ENCODE peak calls at places on chromosomes 6 and 20, in ten cellular contexts. I is sigmoid colon, X is uterus, W is heart left ventricle, P is gastrocnemius medialis, A is HepG2, V is stomach, F is A549, L is body of pancreas, O is IMR-90. D is an unnamed sample.

GRCh38 chr6:70314240-70314639 is 11.4 kb upstream of the COL9A1 start:
- DNase-seq in X (peak; percentile 16), W (no peak), V (no peak), F (no peak), O (no peak), L (no peak), A (no peak), P (no peak), I (no peak), D (peak; percentile 19)

GRCh38 chr20:62131560-62132320 is 9.5 kb downstream of the LSM14B start:
- DNase-seq in W (no peak), P (no peak), L (no peak), O (no peak), V (no peak), A (no peak), X (no peak), F (no peak), I (no peak), D (no peak)

GRCh38 chr6:30782425-30783014 is 38.2 kb upstream of the IER3 start:
- DNase-seq in X (no peak), L (no peak), A (peak; percentile 90), P (no peak), V (no peak), I (no peak), W (no peak), F (peak; percentile 33), O (peak; percentile 51), D (no peak)

GRCh38 chr6:43773050-43773956 is 3.3 kb downstream of the VEGFA start:
- DNase-seq in A (peak; percentile 64), O (peak; percentile 57), L (peak; percentile 80), F (peak; percentile 90), V (peak; percentile 76), I (peak; percentile 75), W (peak; percentile 77), P (peak; percentile 85), X (peak; percentile 56), D (no peak)

GRCh38 chr6:1589208-1589607 is 20.5 kb upstream of the FOXC1 start:
- DNase-seq in A (peak; percentile 54), O (no peak), X (no peak), I (no peak), W (no peak), F (no peak), P (no peak), L (no peak), V (no peak), D (no peak)

GRCh38 chr6:5634525-5634924 is 372.2 kb downstream of the NRN1 start:
- DNase-seq in L (no peak), X (no peak), P (peak; percentile 35), F (no peak), W (no peak), A (no peak), V (no peak), O (peak; percentile 8), I (no peak), D (no peak)

GRCh38 chr20:50188879-50189680 is 1.6 kb upstream of the CEBPB start:
- DNase-seq in V (no peak), W (no peak), X (no peak), A (peak; percentile 95), O (no peak), I (no peak), F (no peak), L (no peak), P (no peak), D (no peak)

GRCh38 chr6:31339210-31339609 is 17.8 kb downstream of the HLA-B start:
- DNase-seq in W (no peak), O (no peak), X (no peak), I (no peak), A (no peak), F (no peak), V (no peak), P (no peak), L (no peak), D (no peak)

GRCh38 chr20:61784801-61785566 is 280.7 kb downstream of the TAF4 start:
- DNase-seq in L (no peak), A (no peak), I (no peak), W (no peak), F (no peak), O (no peak), P (no peak), V (no peak), X (no peak), D (no peak)

DNA sequence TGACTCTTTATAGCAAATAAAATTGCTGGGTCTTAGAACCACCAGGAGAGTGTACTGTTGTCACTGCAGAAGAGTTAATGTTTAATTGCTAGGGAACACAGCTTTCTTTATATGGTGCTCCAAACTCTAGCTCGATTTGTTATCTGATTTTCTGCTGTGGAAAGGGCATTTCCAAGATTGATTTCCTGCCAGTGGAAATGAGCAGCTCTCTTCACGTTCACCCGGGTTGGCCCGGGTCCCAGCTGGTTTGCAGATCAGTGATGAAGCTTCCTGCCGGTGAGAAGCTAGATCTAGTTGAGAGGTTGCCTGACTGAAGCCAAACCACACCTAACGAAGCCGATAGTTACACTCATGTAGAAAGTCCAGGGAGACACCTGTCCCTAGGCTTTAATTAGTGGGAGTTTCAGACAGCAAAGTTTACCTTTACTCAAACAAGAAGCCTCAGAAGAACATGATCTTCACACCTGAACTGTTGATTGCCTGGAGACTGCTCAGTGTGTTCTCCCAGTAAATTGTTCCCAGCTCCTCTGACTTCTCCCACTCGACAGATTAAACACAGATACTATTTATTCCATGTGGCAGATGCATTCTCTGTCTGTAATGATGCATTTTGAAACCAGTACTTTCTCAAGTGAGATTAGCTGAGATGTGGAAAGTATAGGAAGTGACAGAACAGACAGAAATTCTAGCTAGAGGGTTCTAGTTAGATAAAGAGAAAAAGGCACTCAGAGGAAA is 27.8 kb downstream of the PAQR8 start:
- DNase-seq in O (peak; percentile 50), L (peak; percentile 84), F (no peak), V (peak; percentile 89), W (peak; percentile 43), P (no peak), I (no peak), A (peak; percentile 94), X (peak; percentile 28), D (no peak)
- TF ChIP-seq CTCF in O (no peak), L (no peak), F (no peak), V (no peak), W (no peak), P (no peak), I (no peak), A (peak; percentile 42), X (peak; percentile 4), D (no peak)

GRCh38 chr20:35040090-35040489 is 52.5 kb downstream of the TRPC4AP start:
- DNase-seq in O (no peak), X (no peak), A (no peak), V (no peak), I (no peak), P (no peak), W (no peak), L (no peak), F (no peak), D (no peak)
- H3K27ac ChIP-seq in O (no peak overlapping the region), X (no peak overlapping the region), A (no peak overlapping the region), V (peak overlapping the region; percentile 61), I (no peak overlapping the region), P (no peak overlapping the region), W (no peak overlapping the region), L (peak overlapping the region; percentile 83), F (no peak overlapping the region), D (no peak overlapping the region)

DNA sequence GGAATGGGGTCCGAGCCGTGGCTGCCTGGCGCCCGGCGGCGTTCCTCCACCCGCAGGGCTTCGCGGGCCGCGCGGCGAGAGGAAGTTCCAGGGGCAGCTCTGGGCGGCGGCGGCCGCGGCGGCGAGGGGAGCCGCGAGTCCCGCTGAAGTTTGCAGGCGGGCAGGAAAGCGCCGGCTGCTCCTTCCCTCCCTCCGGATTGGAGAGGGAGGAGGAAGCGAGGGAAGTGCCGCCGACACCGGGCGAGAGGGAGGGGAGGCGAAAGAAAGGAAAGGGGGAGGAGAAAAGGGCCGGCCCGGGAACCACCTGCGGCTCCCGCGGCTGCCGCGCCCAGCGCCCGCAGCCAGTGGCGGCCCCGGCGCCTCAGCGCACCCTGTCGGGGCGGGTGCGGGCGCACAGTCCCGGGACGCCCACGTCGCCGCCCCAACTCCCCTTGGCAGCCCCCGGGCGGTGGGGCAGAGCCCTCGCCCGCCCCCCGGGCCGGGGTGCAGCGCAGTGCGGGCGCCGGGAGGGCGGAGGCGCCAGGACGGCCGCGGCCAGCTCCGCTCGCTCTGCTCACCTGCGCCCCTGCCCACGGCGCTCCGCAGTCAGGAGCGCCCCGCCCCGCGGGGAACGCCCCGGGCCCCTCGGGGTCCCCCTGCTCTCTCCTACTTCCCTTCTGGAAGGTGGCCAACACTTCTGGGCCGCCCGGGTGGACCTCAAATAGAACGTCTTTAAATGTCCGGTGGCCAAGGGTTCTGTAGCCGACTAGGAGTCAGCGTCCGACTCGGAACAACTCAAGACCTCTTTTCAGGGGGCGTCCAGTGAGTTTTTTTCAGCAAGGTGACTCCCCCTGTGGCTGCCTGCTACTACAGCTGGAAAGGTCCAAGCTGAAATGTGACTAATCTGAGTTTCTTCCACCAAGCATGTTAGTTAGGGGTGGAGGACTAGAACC is 80.3 kb upstream of the CCDC28A start:
- DNase-seq in P (peak; percentile 20), V (peak; percentile 82), F (peak; percentile 62), X (peak; percentile 39), L (peak; percentile 82), I (peak; percentile 78), W (peak; percentile 68), A (peak; percentile 54), O (peak; percentile 57), D (peak; percentile 19)
- TF ChIP-seq POLR2A in P (no peak), V (no peak), F (peak; percentile 38), X (peak; percentile 32), L (peak; percentile 73), I (no peak), W (no peak), A (peak; percentile 17), O (no peak), D (no peak)

GRCh38 chr6:107077710-107078109 is 37.6 kb downstream of the BEND3 start:
- DNase-seq in I (peak; percentile 4), W (no peak), L (no peak), P (no peak), V (no peak), X (no peak), O (no peak), F (no peak), A (no peak), D (no peak)

GRCh38 chr6:107080036-107080435 is 35.3 kb downstream of the BEND3 start:
- DNase-seq in P (no peak), A (peak; percentile 17), F (no peak), X (no peak), O (no peak), W (no peak), L (no peak), I (peak; percentile 46), V (no peak), D (no peak)

GRCh38 chr6:107079429-107079828 is 35.9 kb downstream of the BEND3 start:
- DNase-seq in L (no peak), V (no peak), I (peak; percentile 19), W (no peak), F (no peak), O (no peak), X (no peak), A (peak; percentile 16), P (no peak), D (no peak)

GRCh38 chr6:107070686-107071085 is 42.7 kb downstream of the MTRES1 start:
- DNase-seq in P (no peak), W (no peak), A (no peak), F (no peak), I (no peak), O (no peak), L (no peak), X (no peak), V (no peak), D (no peak)

DNA sequence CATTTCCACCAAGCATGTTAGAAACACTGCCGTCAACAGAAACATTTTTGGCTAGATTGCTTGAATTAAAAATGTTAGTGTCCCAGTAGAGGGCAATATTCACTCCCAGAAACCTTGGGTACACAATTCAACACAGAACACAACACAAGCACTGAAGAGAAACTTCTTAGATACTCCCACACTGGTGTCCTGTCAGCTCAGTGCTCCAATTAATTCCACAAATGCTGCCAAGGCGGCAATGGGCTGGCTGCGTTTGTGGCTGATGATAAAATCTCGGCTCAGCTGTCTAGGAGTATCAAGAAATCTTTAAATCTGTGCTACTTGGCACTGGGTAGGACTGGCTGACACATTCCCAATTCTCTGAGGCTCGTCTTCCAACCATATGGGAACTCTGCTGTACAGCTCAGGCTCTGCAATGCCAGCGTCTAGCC is 39.3 kb downstream of the BEND3 start:
- DNase-seq in A (no peak), L (no peak), W (no peak), F (no peak), I (peak; percentile 40), P (no peak), O (peak; percentile 15), V (no peak), X (no peak), D (no peak)
- TF ChIP-seq CTCF in A (no peak), L (no peak), W (no peak), F (peak; percentile 22), I (no peak), P (no peak), O (peak; percentile 16), V (peak; percentile 21), X (peak; percentile 3), D (no peak)

D was measured in tibial nerve.